ENCODE peak calls at places on chromosome 19, in seven cellular contexts. T, M, D, A, F, E and P are unnamed samples.

GRCh38 chr19:452829-453228 is 8.0 kb downstream of the SHC2 start:
- DNase-seq in E (no peak), A (no peak), F (no peak), D (no peak), M (no peak), T (no peak), P (no peak)

GRCh38 chr19:40933025-40933424 is 51.0 kb upstream of the CYP2A7 start:
- DNase-seq in E (no peak), T (no peak), F (no peak), A (no peak), D (no peak), M (no peak), P (no peak)

GRCh38 chr19:662962-663681 is at the start of gene RNF126:
- DNase-seq in M (peak), D (peak), E (peak), F (peak), A (peak), T (peak), P (peak)

GRCh38 chr19:41398603-41399002 is 985 bp downstream of the BCKDHA start:
- DNase-seq in E (no peak), M (no peak), D (no peak), A (no peak), T (no peak), F (no peak), P (no peak)

GRCh38 chr19:58536852-58537798 is 6.7 kb upstream of the TRIM28 start:
- DNase-seq in A (no peak), M (no peak), D (no peak), E (no peak), T (no peak), F (no peak), P (no peak)

GRCh38 chr19:16096281-16096855 is 15.3 kb upstream of the RAB8A start:
- DNase-seq in M (no peak), E (no peak), T (no peak), F (no peak), A (no peak), D (no peak), P (no peak)

GRCh38 chr19:55467236-55468053 is 2.9 kb upstream of the C19orf85 start:
- DNase-seq in E (peak), T (peak), A (no peak), M (no peak), F (no peak), D (peak), P (peak)

GRCh38 chr19:57611113-57611512 is 2.9 kb upstream of the ZNF134 start:
- DNase-seq in E (no peak), D (no peak), F (no peak), M (no peak), A (no peak), T (no peak), P (no peak)

GRCh38 chr19:46288896-46289588 is 7.8 kb upstream of the HIF3A start:
- DNase-seq in T (no peak), D (no peak), A (no peak), M (no peak), F (peak), E (peak), P (no peak)

GRCh38 chr19:41861098-41861768 is 1.2 kb downstream of the RPS19 start:
- DNase-seq in T (no peak), E (no peak), M (no peak), A (no peak), F (no peak), D (no peak), P (no peak)

GRCh38 chr19:5585461-5586299 is 17.9 kb upstream of the TINCR start:
- DNase-seq in F (peak), T (no peak), E (peak), A (no peak), M (no peak), D (no peak), P (no peak)

GRCh38 chr19:2923510-2923909 is 21.3 kb downstream of the ZNF77 start:
- DNase-seq in M (no peak), D (no peak), T (no peak), E (no peak), F (no peak), A (no peak), P (no peak)

GRCh38 chr19:46192990-46193650 is 36.4 kb upstream of the IGFL1 start:
- DNase-seq in T (no peak), A (no peak), M (peak), D (no peak), E (no peak), F (peak), P (no peak)

GRCh38 chr19:33306853-33307792 is 4.8 kb upstream of the CEBPA start:
- DNase-seq in M (peak), E (no peak), D (peak), F (no peak), A (no peak), T (no peak), P (no peak)

GRCh38 chr19:39359026-39359425 is 16.8 kb downstream of the SAMD4B start:
- DNase-seq in M (no peak), F (no peak), T (no peak), E (no peak), D (no peak), A (no peak), P (no peak)

GRCh38 chr19:15154002-15154612 is 46.7 kb downstream of the NOTCH3 start:
- DNase-seq in E (no peak), D (peak), F (peak), A (no peak), M (no peak), T (peak), P (no peak)

GRCh38 chr19:15316498-15316897 is 15.8 kb downstream of the BRD4 start:
- DNase-seq in D (no peak), M (no peak), A (no peak), E (no peak), F (no peak), T (no peak), P (no peak)

GRCh38 chr19:1072371-1073015 is 5.5 kb downstream of the ARHGAP45 start:
- DNase-seq in M (no peak), A (no peak), F (no peak), D (no peak), T (no peak), E (no peak), P (no peak)

GRCh38 chr19:40716031-40716654 is 543 bp downstream of the COQ8B start:
- DNase-seq in F (peak), D (no peak), T (no peak), M (peak), A (no peak), E (no peak), P (no peak)

GRCh38 chr19:41616785-41617621 is 9.9 kb downstream of the CEACAM4 start:
- DNase-seq in A (no peak), D (no peak), M (no peak), E (no peak), T (peak), F (peak), P (no peak)

GRCh38 chr19:30690935-30691505 is 318.8 kb downstream of the ZNF536 start:
- DNase-seq in M (no peak), F (no peak), E (no peak), T (no peak), A (peak), D (no peak), P (no peak)

GRCh38 chr19:33550741-33551140 is 29.1 kb upstream of the PEPD start:
- DNase-seq in E (no peak), D (no peak), A (no peak), T (no peak), M (no peak), F (no peak), P (no peak)

GRCh38 chr19:46728693-46729339 is 11.9 kb upstream of the PRKD2 start:
- DNase-seq in F (peak), A (no peak), M (no peak), T (peak), E (peak), D (peak), P (peak)

GRCh38 chr19:13974073-13974472 is 21.8 kb downstream of the DCAF15 start:
- DNase-seq in A (no peak), D (no peak), F (no peak), M (no peak), T (no peak), E (no peak), P (no peak)

GRCh38 chr19:41575998-41576397 is at the start of gene CEACAM21:
- DNase-seq in A (no peak), M (no peak), T (no peak), D (peak), F (no peak), E (peak), P (no peak)

GRCh38 chr19:58181902-58182576 is 822 bp upstream of the ZNF274 start:
- DNase-seq in F (peak), M (peak), A (no peak), E (peak), D (peak), T (peak), P (no peak)

GRCh38 chr19:39247701-39248664 is 673 bp downstream of the IFNL4 start:
- DNase-seq in A (no peak), M (no peak), D (no peak), T (peak), E (no peak), F (no peak), P (no peak)

DNA sequence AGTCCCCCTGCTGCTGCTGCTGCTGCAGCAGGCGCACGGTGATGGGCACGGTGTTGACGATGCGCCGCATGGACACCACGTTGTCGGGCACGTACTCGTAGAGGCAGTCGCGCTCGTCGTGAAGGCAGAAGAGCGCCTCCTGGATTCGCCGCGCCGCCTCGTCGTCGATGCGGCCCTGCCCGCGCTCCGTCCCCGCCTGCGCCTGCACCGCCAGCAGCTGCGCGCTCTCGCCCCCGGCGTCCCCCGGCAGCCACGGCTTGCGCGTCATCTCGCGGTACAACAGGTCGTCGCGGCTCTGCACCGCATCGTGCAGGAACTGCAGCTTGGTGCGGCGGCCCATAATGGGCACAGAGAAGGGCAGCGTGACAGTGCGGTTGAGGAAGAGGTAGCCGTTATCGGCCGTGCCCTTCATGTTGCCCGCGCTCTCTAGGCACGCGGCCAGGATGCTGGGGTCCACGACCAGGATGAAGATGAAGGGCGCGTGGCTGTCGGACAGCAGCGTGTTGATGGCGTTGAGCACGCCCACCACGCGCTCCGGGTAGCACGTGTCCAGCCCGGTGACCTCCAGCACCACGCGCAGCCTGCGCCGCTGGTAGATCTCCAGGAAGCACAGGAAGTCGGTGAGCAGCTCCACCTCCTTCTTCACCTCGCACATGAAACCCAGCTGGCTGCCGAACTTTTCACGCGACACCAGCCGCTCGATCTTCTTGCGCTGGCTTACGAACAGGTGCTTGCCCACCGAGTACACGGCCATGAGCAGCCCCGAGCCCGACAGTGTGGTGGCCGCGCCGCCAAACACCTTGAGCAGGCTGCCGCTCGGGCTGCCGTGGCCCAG is 8.1 kb downstream of the NKPD1 start:
- DNase-seq in F (no peak), T (no peak), M (no peak), E (peak), D (peak), A (no peak), P (no peak)
- TF ChIP-seq CTCF in F (no peak), T (no peak), M (no peak), E (no peak), D (no peak), A (no peak), P (peak)

GRCh38 chr19:44777715-44778347 is at the start of gene CBLC:
- DNase-seq in D (peak), F (no peak), M (peak), A (no peak), E (no peak), T (peak), P (peak)
- TF ChIP-seq CTCF in D (peak), F (peak), M (no peak), A (no peak), E (no peak), T (peak), P (peak)

GRCh38 chr19:35045667-35046300 is 4.3 kb downstream of the HPN start:
- DNase-seq in M (no peak), A (no peak), D (no peak), F (peak), E (no peak), T (peak), P (no peak)
- TF ChIP-seq CTCF in M (no peak), A (peak), D (no peak), F (peak), E (no peak), T (no peak), P (no peak)

GRCh38 chr19:6717036-6717435 is 3.4 kb downstream of the C3 start:
- DNase-seq in T (no peak), D (no peak), F (no peak), E (no peak), A (no peak), M (no peak), P (no peak)
- TF ChIP-seq CTCF in T (no peak), D (no peak), F (no peak), E (no peak), A (no peak), M (no peak), P (peak)

DNA sequence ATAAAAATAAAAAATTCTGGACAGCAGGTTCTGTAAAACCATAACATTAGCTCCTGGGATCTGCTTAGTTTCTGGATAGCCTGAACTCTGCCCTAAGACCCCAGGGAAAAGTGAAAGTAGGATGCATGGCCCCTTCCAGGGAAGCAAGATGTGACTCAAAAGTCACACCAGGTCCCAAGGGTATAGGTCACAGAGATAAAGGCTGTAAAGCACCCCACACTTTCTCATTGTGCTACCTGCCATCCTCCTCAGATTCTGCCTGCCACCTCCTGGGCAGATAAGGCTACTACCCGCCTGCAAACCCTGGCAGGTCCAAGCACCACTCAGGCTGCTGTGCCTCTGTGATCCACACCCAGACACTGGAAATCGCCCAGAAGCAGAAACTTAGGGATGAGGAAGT is 20.6 kb downstream of the FFAR2 start:
- DNase-seq in E (peak), M (no peak), D (peak), F (peak), A (no peak), T (peak), P (no peak)
- TF ChIP-seq CTCF in E (peak), M (peak), D (peak), F (peak), A (peak), T (no peak), P (peak)

GRCh38 chr19:29118384-29118783 is 94.6 kb downstream of the UQCRFS1 start:
- DNase-seq in M (no peak), T (no peak), D (no peak), A (peak), E (no peak), F (no peak), P (no peak)

GRCh38 chr19:29119582-29119981 is 93.4 kb downstream of the UQCRFS1 start:
- DNase-seq in A (peak), D (no peak), E (no peak), T (peak), F (no peak), M (no peak), P (peak)

GRCh38 chr19:29122185-29122584 is 90.8 kb downstream of the UQCRFS1 start:
- DNase-seq in M (no peak), T (no peak), F (no peak), E (no peak), A (no peak), D (no peak), P (no peak)

GRCh38 chr19:29120471-29120870 is 92.5 kb downstream of the UQCRFS1 start:
- DNase-seq in D (no peak), T (no peak), A (no peak), F (no peak), E (no peak), M (no peak), P (no peak)

GRCh38 chr19:29121684-29122083 is 91.3 kb downstream of the UQCRFS1 start:
- DNase-seq in T (peak), D (no peak), E (no peak), M (no peak), F (no peak), A (peak), P (no peak)
- TF ChIP-seq CTCF in T (peak), D (no peak), E (peak), M (no peak), F (no peak), A (peak), P (peak)

DNA sequence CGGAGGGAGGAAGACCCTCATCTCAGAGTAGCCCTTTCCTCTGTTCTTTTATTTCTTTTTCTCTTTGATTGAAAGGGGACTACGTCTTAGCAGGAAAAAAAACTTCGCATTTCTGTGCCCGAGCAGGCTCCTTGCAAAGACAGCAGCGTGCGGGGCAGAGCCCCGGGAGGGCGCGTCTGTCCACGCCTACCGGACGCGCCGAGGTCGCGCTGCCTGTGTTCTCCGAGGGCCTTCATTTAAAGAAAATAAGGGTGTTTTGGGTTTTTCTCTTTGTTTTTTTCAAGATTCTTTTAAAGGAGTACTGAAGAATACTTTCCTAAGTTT is 29.2 kb downstream of the CERS1 start:
- DNase-seq in T (no peak), D (no peak), M (no peak), F (no peak), A (no peak), E (no peak), P (no peak)
- TF ChIP-seq CTCF in T (peak), D (no peak), M (no peak), F (no peak), A (no peak), E (no peak), P (no peak)

DNA sequence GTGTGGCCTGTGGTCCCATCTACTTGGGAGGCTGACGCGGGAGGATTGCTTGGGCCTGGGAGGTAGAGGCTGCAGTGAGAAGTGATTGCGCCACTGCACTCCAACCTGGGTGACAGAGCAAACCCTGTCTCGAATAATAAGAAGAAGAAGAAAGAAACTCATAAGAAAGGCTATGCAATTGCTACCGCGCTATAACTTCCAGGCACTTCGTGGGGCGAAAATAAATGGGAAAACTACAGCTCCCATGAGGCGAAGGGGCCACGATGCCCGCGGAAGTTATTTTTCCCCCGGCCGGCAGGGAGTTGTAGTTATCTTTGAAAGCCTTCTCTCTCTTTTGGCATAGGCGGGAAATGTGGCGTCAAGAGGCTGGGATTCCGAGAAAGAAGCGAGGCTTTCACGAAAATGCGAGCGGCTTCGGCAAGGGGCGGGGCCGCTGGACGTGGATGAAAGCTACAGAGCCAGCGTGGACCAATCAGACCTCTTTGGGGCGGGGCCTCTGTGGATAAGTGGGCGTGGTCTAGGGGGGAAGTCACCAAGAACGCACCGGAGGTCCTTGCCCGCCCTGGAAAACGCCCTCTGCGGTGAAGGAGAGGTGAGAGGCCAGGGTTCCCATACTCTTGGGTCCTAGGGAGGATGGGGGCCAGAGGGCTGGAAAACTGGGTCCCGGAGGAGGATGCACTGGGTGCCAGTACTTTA is at the start of gene NUCB1:
- DNase-seq in D (peak), A (peak), F (peak), M (peak), E (peak), T (peak), P (peak)
- TF ChIP-seq CTCF in D (peak), A (peak), F (peak), M (peak), E (no peak), T (no peak), P (no peak)